ENCODE peak calls at places on chromosome 18, in seven cellular contexts. F is K562, Y is HCT116, L is SK-N-SH, W is GM23338, R is HepG2, E is GM12878. K is an unnamed sample. For H3K27me3 and H3K36me3, the result is how much of the 10 kb centered on the place peaks cover.

GRCh38 chr18:905948-906415 is 1.3 kb downstream of the ADCYAP1 start:
- DNase-seq in F (no peak), Y (no peak), L (peak), W (peak), R (no peak), E (no peak), K (no peak)

GRCh38 chr18:9734189-9734588 is 26.1 kb downstream of the RAB31 start:
- DNase-seq in F (no peak), Y (no peak), L (no peak), W (no peak), R (peak), E (no peak), K (no peak)

GRCh38 chr18:6718255-6718654 is 11.3 kb upstream of the ARHGAP28 start:
- DNase-seq in F (no peak), Y (no peak), L (no peak), W (peak), R (no peak), E (no peak), K (no peak)

GRCh38 chr18:295756-296155 is 27.9 kb upstream of the THOC1 start:
- DNase-seq in F (no peak), Y (no peak), L (no peak), W (no peak), R (no peak), E (no peak), K (no peak)

GRCh38 chr18:79687806-79688205 is 8.2 kb downstream of the CTDP1 start:
- DNase-seq in F (no peak), Y (no peak), L (peak), W (no peak), R (no peak), E (no peak), K (no peak)

GRCh38 chr18:31983020-31983419 is 35.6 kb upstream of the RNF125 start:
- DNase-seq in F (no peak), Y (no peak), L (no peak), W (no peak), R (no peak), E (no peak), K (no peak)

GRCh38 chr18:13240060-13240725 is 21.6 kb downstream of the LDLRAD4 start:
- DNase-seq in F (no peak), Y (no peak), L (no peak), W (no peak), R (no peak), E (no peak), K (no peak)

GRCh38 chr18:47775961-47776360 is 154.5 kb downstream of the SMAD2 start:
- DNase-seq in F (no peak), Y (no peak), L (no peak), W (peak), R (peak), E (no peak), K (no peak)

GRCh38 chr18:43068781-43069180 is 46.7 kb downstream of the RIT2 start:
- DNase-seq in F (no peak), Y (no peak), L (no peak), W (no peak), R (no peak), E (no peak), K (no peak)

GRCh38 chr18:12278765-12279682 is 24.9 kb downstream of the CIDEA start:
- DNase-seq in F (no peak), Y (no peak), L (no peak), W (peak), R (peak), E (no peak), K (no peak)

GRCh38 chr18:47985837-47986236 is 55.4 kb upstream of the SMAD2 start:
- DNase-seq in F (no peak), Y (no peak), L (no peak), W (no peak), R (no peak), E (no peak), K (no peak)

GRCh38 chr18:5618037-5618688 is 74.4 kb upstream of the EPB41L3 start:
- DNase-seq in F (no peak), Y (no peak), L (no peak), W (no peak), R (no peak), E (no peak), K (no peak)

GRCh38 chr18:39345321-39345720 is 1779.7 kb upstream of the CELF4 start:
- DNase-seq in F (no peak), Y (no peak), L (no peak), W (no peak), R (no peak), E (no peak), K (no peak)

GRCh38 chr18:59818769-59819168 is 81.0 kb upstream of the PMAIP1 start:
- DNase-seq in F (no peak), Y (no peak), L (no peak), W (no peak), R (no peak), E (no peak), K (no peak)

GRCh38 chr18:59822612-59823275 is 77.1 kb upstream of the PMAIP1 start:
- DNase-seq in F (no peak), Y (no peak), L (no peak), W (no peak), R (no peak), E (no peak), K (no peak)

GRCh38 chr18:59820663-59821062 is 79.1 kb upstream of the PMAIP1 start:
- DNase-seq in F (no peak), Y (no peak), L (no peak), W (no peak), R (no peak), E (no peak), K (no peak)

GRCh38 chr18:59821983-59822382 is 77.8 kb upstream of the PMAIP1 start:
- DNase-seq in F (no peak), Y (no peak), L (no peak), W (no peak), R (no peak), E (no peak), K (no peak)

GRCh38 chr18:59823611-59824195 is 76.1 kb upstream of the PMAIP1 start:
- DNase-seq in F (peak), Y (peak), L (peak), W (peak), R (peak), E (no peak), K (peak)
- TF ChIP-seq REST in F (no peak), Y (no peak), L (no peak), W (no peak), R (no peak), E (no peak), K (no peak)

GRCh38 chr18:75213610-75214009 is 3.0 kb downstream of the TSHZ1 start:
- DNase-seq in F (no peak), Y (no peak), L (no peak), W (no peak), R (no peak), E (no peak), K (no peak)

GRCh38 chr18:75216212-75216925 is 5.8 kb downstream of the TSHZ1 start:
- DNase-seq in F (no peak), Y (no peak), L (no peak), W (no peak), R (no peak), E (no peak), K (no peak)

GRCh38 chr18:75215663-75216062 is 5.1 kb downstream of the TSHZ1 start:
- DNase-seq in F (no peak), Y (no peak), L (no peak), W (no peak), R (no peak), E (no peak), K (no peak)

GRCh38 chr18:75216926-75217303 is 6.3 kb downstream of the TSHZ1 start:
- DNase-seq in F (no peak), Y (no peak), L (no peak), W (no peak), R (no peak), E (no peak), K (no peak)

GRCh38 chr18:75214766-75215515 is 4.3 kb downstream of the TSHZ1 start:
- DNase-seq in F (no peak), Y (no peak), L (no peak), W (no peak), R (peak), E (no peak), K (no peak)
- H3K27me3 ChIP-seq in F (under half), Y (under half), L (under half), W (under half), R (under half), E (under half), K (under half)

DNA sequence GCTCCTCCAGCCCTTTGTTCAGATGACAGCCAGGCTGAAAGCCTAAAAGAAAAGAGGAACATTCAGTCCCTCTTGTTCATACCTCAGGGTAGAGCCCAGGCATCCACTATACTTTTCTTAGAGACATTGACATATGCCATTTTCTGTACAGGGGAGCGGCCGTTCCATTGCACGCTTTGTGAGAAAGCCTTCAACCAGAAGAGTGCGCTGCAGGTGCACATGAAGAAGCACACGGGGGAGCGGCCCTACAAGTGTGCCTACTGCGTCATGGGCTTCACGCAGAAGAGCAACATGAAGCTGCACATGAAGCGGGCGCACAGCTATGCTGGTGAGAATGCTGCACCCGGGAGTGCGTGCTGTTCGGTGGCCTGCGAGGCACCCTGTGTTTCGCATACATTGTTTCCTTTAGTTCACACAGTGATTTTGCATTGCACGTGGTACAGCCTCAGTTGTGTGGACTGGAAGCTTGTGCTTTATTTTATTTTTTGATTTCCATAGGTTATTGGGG is 138.2 kb downstream of the ZNF236 start:
- DNase-seq in F (no peak), Y (no peak), L (no peak), W (no peak), R (no peak), E (no peak), K (no peak)
- H3K36me3 ChIP-seq in F (under half), Y (under half), L (under half), W (under half), R (under half), E (under half), K (under half)

GRCh38 chr18:21897811-21898210 is 157.2 kb downstream of the MIB1 start:
- DNase-seq in F (peak), Y (peak), L (peak), W (peak), R (peak), E (no peak), K (peak)
- TF ChIP-seq REST in F (no peak), Y (no peak), L (no peak), W (no peak), R (no peak), E (no peak), K (no peak)

K was measured in Panc1.